ENCODE peak calls at places on chromosomes 11 and 22, in four cellular contexts. Z, I, K and A are unnamed samples.

GRCh38 chr11:3880724-3881123 is 25.3 kb downstream of the STIM1 start:
- DNase-seq in Z (no peak), K (peak), I (no peak), A (no peak)

GRCh38 chr22:44870021-44870420 is 117.6 kb downstream of the ARHGAP8 start:
- DNase-seq in K (no peak), Z (peak), I (no peak), A (no peak)

GRCh38 chr11:33453225-33453624 is 196.0 kb downstream of the HIPK3 start:
- DNase-seq in I (no peak), K (no peak), Z (no peak), A (no peak)

GRCh38 chr11:85912414-85912813 is 57.2 kb downstream of the CCDC83 start:
- DNase-seq in Z (no peak), I (no peak), K (no peak), A (no peak)

GRCh38 chr11:108698844-108699642 is 34.2 kb downstream of the DDX10 start:
- DNase-seq in K (no peak), I (peak), Z (no peak), A (no peak)

GRCh38 chr11:8870461-8871282 is 40.3 kb upstream of the AKIP1 start:
- DNase-seq in Z (peak), K (no peak), I (no peak), A (peak)

GRCh38 chr22:43126506-43127165 is 16.1 kb downstream of the BIK start:
- DNase-seq in K (peak), I (no peak), Z (peak), A (no peak)

GRCh38 chr11:121282376-121282775 is 10.2 kb upstream of the SC5D start:
- DNase-seq in I (no peak), K (no peak), Z (no peak), A (no peak)

GRCh38 chr11:106344392-106344791 is 266.9 kb downstream of the AASDHPPT start:
- DNase-seq in K (no peak), I (no peak), Z (no peak), A (no peak)

GRCh38 chr11:8384199-8384821 is 120.6 kb upstream of the LMO1 start:
- DNase-seq in Z (peak), I (no peak), K (no peak), A (no peak)

GRCh38 chr22:28237092-28237491 is 318.0 kb upstream of the PITPNB start:
- DNase-seq in K (no peak), I (no peak), Z (no peak), A (no peak)

DNA sequence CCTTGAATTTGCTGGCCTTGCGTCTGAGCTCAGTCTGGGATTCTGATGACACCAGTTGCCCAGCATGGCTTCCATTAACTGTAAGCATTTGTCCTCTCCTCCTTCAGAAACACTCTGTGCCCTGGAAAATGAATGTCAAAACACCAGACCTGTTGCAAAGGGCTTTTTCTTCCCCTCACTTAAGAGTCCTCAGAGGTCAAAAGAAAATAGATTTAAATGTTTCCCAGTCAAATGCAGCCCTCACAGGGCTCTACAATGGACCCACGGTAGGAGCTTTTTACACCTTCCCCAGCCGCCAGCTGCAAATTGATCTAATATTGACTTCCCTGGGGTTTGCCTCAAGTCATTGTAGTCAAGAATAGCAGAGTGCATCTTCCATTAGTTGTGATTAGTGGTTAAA is 332.2 kb downstream of the INSC start:
- DNase-seq in I (no peak), Z (no peak), K (no peak), A (no peak)
- TF ChIP-seq TARDBP in I (no peak), Z (no peak), K (no peak), A (no peak)

DNA sequence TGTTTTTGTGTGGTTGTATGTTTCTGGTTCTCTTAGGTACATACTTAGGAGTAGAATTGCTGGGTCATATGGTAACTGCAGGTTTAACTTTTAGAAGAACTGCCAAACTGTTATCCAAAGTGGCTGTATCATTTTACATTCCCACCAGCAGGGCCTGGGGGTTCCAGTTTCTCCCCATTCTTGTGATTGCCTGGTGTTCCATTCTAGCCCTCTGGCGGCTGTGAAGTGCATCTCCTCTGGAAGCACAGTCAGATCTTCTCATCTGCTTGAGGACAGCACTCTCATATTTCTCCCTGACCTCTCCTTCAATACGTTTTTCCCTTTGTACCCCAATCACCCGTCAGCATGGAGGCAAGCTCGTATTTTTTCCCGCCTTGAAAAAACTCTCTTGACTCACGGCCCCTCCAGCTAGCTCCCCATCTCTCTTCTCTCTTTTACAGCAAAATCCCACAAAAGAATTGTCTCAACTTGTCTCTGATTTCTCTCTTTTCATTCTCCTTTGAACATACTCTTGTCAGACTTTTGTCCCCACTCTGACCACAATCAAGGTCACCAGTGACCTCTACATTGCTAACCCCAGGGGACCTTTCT is 56.8 kb upstream of the THY1 start:
- DNase-seq in Z (peak), I (no peak), K (peak), A (no peak)
- TF ChIP-seq FOXK2 in Z (no peak), I (no peak), K (no peak), A (no peak)

DNA sequence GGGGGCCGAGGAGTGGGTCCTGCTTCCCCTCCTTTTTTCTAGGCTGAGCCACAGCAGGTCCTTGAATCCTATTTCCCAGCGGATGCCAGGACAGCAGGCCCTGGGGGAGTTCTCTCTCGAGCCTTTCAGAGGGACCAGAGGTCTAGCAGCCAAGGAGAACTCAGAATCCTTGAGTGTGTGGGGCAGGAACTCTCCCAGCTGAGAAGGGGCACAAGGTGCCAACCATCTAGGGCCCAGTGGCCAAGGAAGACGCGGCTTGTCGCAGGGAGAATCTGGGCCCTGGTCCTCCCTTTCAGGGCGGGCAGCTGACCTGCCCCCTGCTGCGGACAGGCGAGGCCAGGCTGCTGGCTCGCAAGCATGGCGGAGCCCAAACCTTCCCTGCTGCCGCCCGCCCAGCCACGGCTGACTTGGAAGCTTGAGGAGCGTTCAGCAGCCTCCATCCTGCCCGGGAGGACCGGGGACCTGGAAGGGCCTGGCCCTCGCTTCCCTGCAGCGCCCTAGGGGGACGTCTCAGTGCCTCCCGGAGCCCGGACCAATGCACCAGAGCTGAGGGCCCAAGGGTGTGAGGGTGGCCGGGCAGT is 972 bp upstream of the TSSC4 start:
- DNase-seq in K (no peak), Z (no peak), I (no peak), A (peak)
- TF ChIP-seq TARDBP in K (no peak), Z (no peak), I (no peak), A (no peak)

GRCh38 chr11:128190312-128190711 is 397.0 kb downstream of the ETS1 start:
- DNase-seq in I (no peak), Z (no peak), K (no peak), A (no peak)
- TF ChIP-seq FOXK2 in I (no peak), Z (no peak), K (no peak), A (no peak)

GRCh38 chr22:17162731-17163130 is 3.7 kb upstream of the HDHD5 start:
- DNase-seq in Z (no peak), K (no peak), I (no peak), A (no peak)

GRCh38 chr22:17171016-17171312 is 11.9 kb upstream of the HDHD5 start:
- DNase-seq in Z (no peak), K (no peak), I (no peak), A (no peak)

GRCh38 chr22:17164392-17165024 is 5.4 kb upstream of the HDHD5 start:
- DNase-seq in K (no peak), I (no peak), Z (peak), A (peak)

GRCh38 chr22:17171313-17172171 is 12.5 kb upstream of the HDHD5 start:
- DNase-seq in K (peak), I (no peak), Z (peak), A (peak)

GRCh38 chr22:17167486-17167885 is 8.4 kb upstream of the HDHD5 start:
- DNase-seq in I (no peak), K (no peak), Z (no peak), A (no peak)
- TF ChIP-seq TARDBP in I (no peak), K (no peak), Z (no peak), A (no peak)

DNA sequence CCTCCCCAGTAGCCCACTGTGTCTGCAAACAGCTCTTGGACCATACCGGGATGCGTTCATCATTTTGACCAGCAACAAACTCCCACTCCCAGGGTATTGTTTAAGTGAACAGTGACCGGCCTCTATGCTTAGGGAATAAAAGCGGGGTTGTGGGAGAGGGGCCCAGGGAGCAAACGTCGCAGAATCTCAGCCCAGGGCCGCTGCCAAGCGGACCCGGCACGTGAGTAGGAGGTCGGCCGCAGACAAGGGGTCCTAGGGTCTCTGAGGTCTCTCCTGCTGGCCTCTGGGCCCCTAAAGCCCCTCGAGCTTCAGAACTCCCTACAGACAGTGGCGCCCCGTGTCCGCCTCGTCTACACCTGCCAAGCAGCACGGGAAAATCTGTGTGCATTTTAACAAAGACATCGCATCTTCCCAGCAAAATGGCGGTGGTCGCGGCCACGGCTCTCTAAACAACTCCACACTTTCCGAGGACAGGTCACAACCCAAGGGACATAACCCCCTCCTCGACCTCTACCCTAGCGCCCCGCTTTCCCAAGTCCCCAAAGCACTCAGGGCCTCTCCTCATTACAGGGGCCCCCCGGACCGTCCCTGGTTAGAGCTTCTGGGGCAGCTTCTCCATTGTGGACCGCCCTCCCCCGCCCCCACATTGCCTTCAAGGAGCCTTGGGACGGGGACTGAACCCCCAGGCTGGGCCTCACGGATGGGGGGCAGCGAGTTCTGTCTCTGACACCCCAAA is 3.9 kb upstream of the GCAT start:
- DNase-seq in I (no peak), K (no peak), Z (no peak), A (no peak)
- TF ChIP-seq FOXK2 in I (no peak), K (no peak), Z (no peak), A (no peak)

DNA sequence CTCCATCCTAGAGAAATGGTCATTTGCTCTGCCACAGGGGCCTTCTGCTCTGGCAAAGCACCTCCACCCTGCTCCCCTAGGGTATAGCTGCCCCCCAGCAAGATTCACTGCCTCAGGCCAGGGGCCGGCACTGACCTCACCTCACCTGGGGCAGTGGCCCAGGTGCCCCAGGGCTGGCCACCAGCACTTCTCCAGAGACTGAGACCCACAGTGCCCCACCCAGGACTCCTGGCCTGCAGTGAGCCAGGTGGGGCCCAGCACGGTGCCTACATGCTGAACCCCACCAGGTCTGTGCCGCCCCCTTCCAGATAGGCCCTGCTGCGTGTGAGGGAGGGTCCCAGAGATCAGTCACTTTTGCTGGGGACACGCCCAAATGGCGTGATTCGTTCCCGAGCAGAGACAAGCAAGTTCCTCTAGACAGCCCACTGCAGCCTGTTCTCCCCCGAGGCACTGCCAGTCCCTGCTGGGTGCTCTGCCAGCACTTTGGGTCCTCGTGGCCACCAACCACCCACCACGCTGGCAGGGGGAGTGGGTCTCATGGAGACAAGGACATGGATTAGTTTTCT is 10.7 kb downstream of the GNB1L start:
- DNase-seq in Z (no peak), K (no peak), I (no peak), A (no peak)
- TF ChIP-seq TARDBP in Z (no peak), K (no peak), I (no peak), A (no peak)

GRCh38 chr11:64837887-64838351 is 6.5 kb downstream of the CDC42BPG start:
- DNase-seq in Z (no peak), I (no peak), K (no peak), A (no peak)
- TF ChIP-seq FOXK2 in Z (no peak), I (no peak), K (no peak), A (no peak)

GRCh38 chr22:26462971-26463661 is 20.5 kb downstream of the HPS4 start:
- DNase-seq in Z (no peak), K (no peak), I (no peak), A (no peak)
- TF ChIP-seq TARDBP in Z (no peak), K (no peak), I (no peak), A (no peak)

GRCh38 chr22:48705159-48705916 is 1122.3 kb downstream of the BRD1 start:
- DNase-seq in I (no peak), K (peak), Z (no peak), A (no peak)
- TF ChIP-seq FOXK2 in I (no peak), K (no peak), Z (no peak), A (no peak)